ENCODE peak calls at places on chromosome X, in five cellular contexts. U, I, B, N and Z are unnamed samples.
A peak's percentile ranks its signal among the peaks of the same experiment; 100 is the strongest.

GRCh38 chrX:118566359-118566758 is 70.7 kb downstream of the DOCK11 start:
- DNase-seq in U (peak; percentile 9), I (no peak), B (no peak), N (no peak), Z (no peak)

GRCh38 chrX:16559206-16559619 is 90.7 kb upstream of the S100G start:
- DNase-seq in U (no peak), I (no peak), B (no peak), N (no peak), Z (no peak)

GRCh38 chrX:8245411-8245810 is 74.3 kb upstream of the VCX2 start:
- DNase-seq in U (peak; percentile 15), I (no peak), B (no peak), N (no peak), Z (no peak)

GRCh38 chrX:155995476-155995875 is 2.0 kb upstream of the IL9R start:
- DNase-seq in U (no peak), I (no peak), B (no peak), N (no peak), Z (no peak)

GRCh38 chrX:2320580-2321327 is 180.0 kb downstream of the DHRSX start:
- DNase-seq in U (no peak), I (peak; percentile 21), B (peak; percentile 56), N (peak; percentile 6), Z (no peak)

GRCh38 chrX:97481228-97481627 is 597.5 kb downstream of the RPA4 start:
- DNase-seq in U (no peak), I (no peak), B (no peak), N (no peak), Z (no peak)

GRCh38 chrX:53445977-53446376 is 11.8 kb upstream of the HSD17B10 start:
- DNase-seq in U (peak; percentile 64), I (peak; percentile 33), B (peak; percentile 17), N (no peak), Z (peak; percentile 38)

GRCh38 chrX:136047969-136048368 is 62.7 kb downstream of the SLC9A6 start:
- DNase-seq in U (peak; percentile 37), I (no peak), B (no peak), N (no peak), Z (peak; percentile 25)

GRCh38 chrX:15854080-15854655 is 445 bp downstream of the AP1S2 start:
- DNase-seq in U (peak; percentile 22), I (peak; percentile 48), B (peak; percentile 60), N (peak; percentile 35), Z (no peak)

GRCh38 chrX:109600114-109600710 is 24.8 kb downstream of the KCNE5 start:
- DNase-seq in U (no peak), I (no peak), B (peak; percentile 23), N (no peak), Z (no peak)

GRCh38 chrX:45769919-45770582 is 569.4 kb upstream of the DIPK2B start:
- DNase-seq in U (peak; percentile 78), I (peak; percentile 70), B (peak; percentile 43), N (peak; percentile 40), Z (peak; percentile 90)

GRCh38 chrX:69705818-69706217 is 89.9 kb downstream of the EDA start:
- DNase-seq in U (no peak), I (no peak), B (no peak), N (no peak), Z (no peak)

GRCh38 chrX:82816572-82816971 is 691.5 kb upstream of the POU3F4 start:
- DNase-seq in U (peak; percentile 79), I (no peak), B (no peak), N (no peak), Z (no peak)

GRCh38 chrX:115649461-115650063 is 88.6 kb downstream of the PLS3 start:
- DNase-seq in U (peak; percentile 12), I (no peak), B (no peak), N (no peak), Z (peak; percentile 23)

GRCh38 chrX:44343412-44343942 is at the start of gene EFHC2:
- DNase-seq in U (peak; percentile 24), I (peak; percentile 23), B (peak; percentile 60), N (peak; percentile 17), Z (peak; percentile 13)

GRCh38 chrX:45240334-45240733 is 39.7 kb upstream of the DIPK2B start:
- DNase-seq in U (no peak), I (no peak), B (no peak), N (no peak), Z (no peak)

GRCh38 chrX:116298956-116299355 is 128.4 kb downstream of the AGTR2 start:
- DNase-seq in U (no peak), I (no peak), B (no peak), N (no peak), Z (no peak)

DNA sequence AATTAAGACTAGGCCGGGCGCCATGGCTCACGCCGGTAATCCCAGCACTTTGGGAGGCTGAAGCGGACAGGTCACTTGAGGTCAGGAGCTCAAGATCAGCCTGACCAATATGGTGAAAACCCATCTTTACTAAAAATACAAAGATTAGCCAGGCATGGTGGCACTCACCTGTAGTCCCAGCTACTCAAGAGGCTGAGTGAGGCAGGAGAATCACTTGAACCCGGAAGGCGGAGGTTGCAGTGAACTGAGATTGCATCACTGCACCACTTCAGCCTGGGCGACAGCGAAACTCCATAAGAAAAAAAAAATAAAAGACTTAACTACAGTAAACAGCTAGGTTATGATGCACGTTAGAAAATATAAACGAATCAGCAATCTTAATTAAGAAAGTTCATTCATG is 216.0 kb upstream of the TEX13C start:
- DNase-seq in U (no peak), I (no peak), B (no peak), N (no peak), Z (no peak)
- H3K27ac ChIP-seq in U (no peak overlapping the region), I (no peak overlapping the region), B (no peak overlapping the region), N (no peak overlapping the region), Z (no peak overlapping the region)

DNA sequence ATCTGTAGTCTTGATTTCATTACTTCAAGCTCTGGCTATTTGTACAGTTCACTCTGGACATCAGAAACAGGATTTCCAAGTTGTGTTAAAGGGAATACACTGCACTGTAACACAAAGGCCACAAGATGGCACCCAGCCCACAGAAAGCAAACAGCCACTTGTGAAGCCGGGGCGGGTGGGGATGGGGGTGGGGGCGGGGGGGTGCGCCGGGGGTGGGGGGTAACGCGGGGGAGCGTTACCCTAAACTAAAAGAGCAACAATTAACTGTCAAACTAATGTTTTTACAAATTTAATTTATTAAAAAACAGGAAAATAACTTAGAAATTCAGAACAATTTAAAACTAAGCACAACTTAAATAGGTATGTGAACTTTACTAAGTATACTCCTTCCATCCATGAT is 27.3 kb downstream of the PRDX4 start:
- DNase-seq in U (peak; percentile 72), I (peak; percentile 59), B (no peak), N (peak; percentile 17), Z (peak; percentile 53)
- TF ChIP-seq CTCF in U (peak; percentile 42), I (peak; percentile 42), B (peak; percentile 38), N (peak; percentile 26), Z (peak; percentile 62)

GRCh38 chrX:10054396-10054795 is 87.2 kb downstream of the CLDN34 start:
- DNase-seq in U (no peak), I (peak; percentile 55), B (no peak), N (peak; percentile 21), Z (no peak)

GRCh38 chrX:10051866-10052265 is 84.7 kb downstream of the CLDN34 start:
- DNase-seq in U (no peak), I (no peak), B (no peak), N (no peak), Z (no peak)

GRCh38 chrX:10050481-10050880 is 83.3 kb downstream of the CLDN34 start:
- DNase-seq in U (no peak), I (no peak), B (peak; percentile 17), N (no peak), Z (no peak)

GRCh38 chrX:10055430-10055829 is 88.3 kb downstream of the CLDN34 start:
- DNase-seq in U (no peak), I (no peak), B (no peak), N (no peak), Z (no peak)

DNA sequence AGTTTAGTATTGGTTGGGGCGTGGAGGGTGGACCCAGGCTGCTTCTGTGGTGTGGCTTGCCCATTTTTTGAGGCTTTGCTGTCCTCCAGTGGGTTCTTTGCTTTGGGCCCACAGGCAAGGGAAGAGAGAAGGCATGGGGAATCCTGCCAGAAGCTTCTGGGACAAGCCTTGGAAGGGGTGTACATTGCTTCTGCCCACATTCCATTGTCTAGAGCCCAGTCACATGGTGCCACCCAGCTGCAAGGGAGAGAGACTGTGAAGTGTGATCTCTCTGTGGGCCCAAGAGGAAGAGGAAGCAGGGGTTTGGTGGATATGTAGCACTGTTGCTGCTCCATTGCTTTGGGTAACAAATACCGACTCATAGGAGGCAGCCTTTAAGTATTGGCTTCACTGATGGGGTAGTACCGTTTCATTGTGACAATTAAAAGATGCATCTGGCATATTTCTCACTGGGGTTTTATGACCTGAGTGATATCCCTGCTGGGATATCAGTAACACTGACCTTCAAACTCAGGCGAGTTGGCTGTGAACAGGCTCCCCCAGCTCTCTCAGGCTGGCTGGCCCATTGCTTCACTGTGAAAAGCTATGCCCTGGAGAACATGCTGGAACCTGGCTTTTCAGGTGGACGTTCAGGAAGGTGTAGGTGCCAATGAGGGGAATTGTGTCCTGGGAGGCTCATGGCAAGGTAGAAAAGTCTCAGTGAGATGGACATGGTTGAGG is 85.9 kb downstream of the CLDN34 start:
- DNase-seq in U (no peak), I (peak; percentile 34), B (no peak), N (peak; percentile 46), Z (no peak)
- H3K27ac ChIP-seq in U (no peak overlapping the region), I (peak overlapping the region; percentile 23), B (peak overlapping the region; percentile 67), N (no peak overlapping the region), Z (no peak overlapping the region)

GRCh38 chrX:40258909-40259308 is 161.2 kb upstream of the BCOR start:
- DNase-seq in U (no peak), I (no peak), B (no peak), N (no peak), Z (no peak)

GRCh38 chrX:40261955-40262596 is 164.3 kb upstream of the BCOR start:
- DNase-seq in U (no peak), I (no peak), B (peak; percentile 47), N (no peak), Z (peak; percentile 16)

GRCh38 chrX:40266490-40267333 is 169.0 kb upstream of the BCOR start:
- DNase-seq in U (peak; percentile 71), I (peak; percentile 73), B (peak; percentile 70), N (peak; percentile 49), Z (peak; percentile 42)

GRCh38 chrX:40260123-40260751 is 162.5 kb upstream of the BCOR start:
- DNase-seq in U (no peak), I (no peak), B (no peak), N (no peak), Z (no peak)

GRCh38 chrX:40262641-40263560 is 165.1 kb upstream of the BCOR start:
- DNase-seq in U (peak; percentile 37), I (no peak), B (no peak), N (no peak), Z (peak; percentile 20)
- TF ChIP-seq CTCF in U (no peak), I (no peak), B (no peak), N (no peak), Z (no peak)

DNA sequence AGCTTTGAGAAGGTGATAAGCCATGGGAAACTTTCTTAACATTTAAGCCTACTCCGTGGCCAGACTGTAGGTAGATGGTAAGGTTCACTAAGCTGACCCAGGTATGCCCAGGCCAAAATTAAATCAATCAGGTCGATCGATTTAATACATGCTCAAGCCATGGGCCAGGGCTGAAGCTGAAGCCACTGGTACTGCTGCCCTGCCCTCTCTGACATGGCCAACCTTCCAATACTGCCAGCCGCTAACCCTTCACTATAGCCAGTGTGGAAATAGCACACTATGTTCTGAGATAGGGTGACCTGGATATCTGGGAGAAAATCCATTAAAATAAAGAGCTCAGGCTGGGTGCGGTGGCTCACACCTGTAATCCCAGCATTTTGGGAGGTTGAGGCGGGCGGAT is 31.6 kb downstream of the TSC22D3 start:
- DNase-seq in U (no peak), I (no peak), B (no peak), N (no peak), Z (no peak)
- H3K27ac ChIP-seq in U (no peak overlapping the region), I (peak overlapping the region; percentile 87), B (no peak overlapping the region), N (no peak overlapping the region), Z (no peak overlapping the region)